ENCODE peak calls at places on chromosome 15, in ten cellular contexts. U, I, G, K, F, D, T, R, Y and C are unnamed samples.

GRCh38 chr15:67783303-67783702 is 42.0 kb upstream of the SKOR1 start:
- DNase-seq in U (no peak), I (no peak), G (no peak), K (no peak), F (peak), D (no peak), T (peak), R (no peak), Y (no peak), C (no peak)

GRCh38 chr15:25883860-25884259 is 20.7 kb upstream of the ATP10A start:
- DNase-seq in U (no peak), I (no peak), G (peak), K (peak), F (no peak), D (no peak), T (no peak), R (no peak), Y (no peak), C (peak)

GRCh38 chr15:78067328-78068241 is 9.9 kb downstream of the TBC1D2B start:
- DNase-seq in U (peak), I (no peak), G (peak), K (no peak), F (no peak), D (no peak), T (no peak), R (no peak), Y (no peak), C (no peak)

GRCh38 chr15:52493968-52494367 is 34.7 kb downstream of the MYO5A start:
- DNase-seq in U (no peak), I (no peak), G (peak), K (no peak), F (no peak), D (no peak), T (no peak), R (no peak), Y (no peak), C (no peak)

GRCh38 chr15:68829068-68829467 is 8.4 kb upstream of the ANP32A start:
- DNase-seq in U (no peak), I (no peak), G (no peak), K (no peak), F (no peak), D (no peak), T (no peak), R (no peak), Y (no peak), C (no peak)

GRCh38 chr15:25710184-25710583 is 152.9 kb downstream of the ATP10A start:
- DNase-seq in U (peak), I (no peak), G (no peak), K (no peak), F (peak), D (no peak), T (no peak), R (peak), Y (peak), C (no peak)

GRCh38 chr15:99361541-99362185 is 110.4 kb downstream of the LRRC28 start:
- DNase-seq in U (no peak), I (no peak), G (peak), K (no peak), F (no peak), D (no peak), T (no peak), R (no peak), Y (no peak), C (peak)

GRCh38 chr15:80780416-80781221 is 1.4 kb downstream of the CEMIP start:
- DNase-seq in U (peak), I (peak), G (no peak), K (no peak), F (peak), D (no peak), T (no peak), R (peak), Y (peak), C (peak)

GRCh38 chr15:79853492-79854328 is 43.1 kb downstream of the MTHFS start:
- DNase-seq in U (peak), I (peak), G (peak), K (peak), F (peak), D (peak), T (peak), R (peak), Y (no peak), C (peak)

GRCh38 chr15:46681901-46682300 is 1035.4 kb upstream of the SEMA6D start:
- DNase-seq in U (no peak), I (no peak), G (no peak), K (no peak), F (no peak), D (no peak), T (no peak), R (no peak), Y (no peak), C (no peak)

GRCh38 chr15:76170426-76170800 is 110.6 kb downstream of the TMEM266 start:
- DNase-seq in U (no peak), I (no peak), G (no peak), K (no peak), F (no peak), D (no peak), T (no peak), R (no peak), Y (no peak), C (no peak)

GRCh38 chr15:73127302-73127936 is 75.2 kb downstream of the NEO1 start:
- DNase-seq in U (no peak), I (no peak), G (no peak), K (no peak), F (no peak), D (peak), T (no peak), R (peak), Y (no peak), C (peak)

GRCh38 chr15:88243895-88244787 is 12.4 kb downstream of the NTRK3 start:
- DNase-seq in U (no peak), I (no peak), G (peak), K (no peak), F (no peak), D (peak), T (no peak), R (no peak), Y (no peak), C (peak)

GRCh38 chr15:60065951-60066350 is 61.8 kb downstream of the FOXB1 start:
- DNase-seq in U (no peak), I (no peak), G (no peak), K (no peak), F (no peak), D (no peak), T (no peak), R (no peak), Y (no peak), C (no peak)

GRCh38 chr15:51737538-51738305 is at the start of gene LYSMD2:
- DNase-seq in U (peak), I (peak), G (no peak), K (no peak), F (peak), D (no peak), T (peak), R (peak), Y (peak), C (peak)

GRCh38 chr15:100663066-100663465 is 60.7 kb downstream of the ASB7 start:
- DNase-seq in U (no peak), I (no peak), G (no peak), K (no peak), F (no peak), D (peak), T (no peak), R (no peak), Y (no peak), C (no peak)
- TF ChIP-seq CTCF in U (no peak), I (no peak), G (peak), K (peak), F (no peak), D (peak), T (no peak), R (peak), Y (no peak), C (peak)

GRCh38 chr15:57972801-57973311 is 92.7 kb downstream of the ALDH1A2 start:
- DNase-seq in U (no peak), I (no peak), G (no peak), K (no peak), F (no peak), D (no peak), T (no peak), R (no peak), Y (no peak), C (no peak)

GRCh38 chr15:57973534-57973933 is 92.0 kb downstream of the ALDH1A2 start:
- DNase-seq in U (no peak), I (no peak), G (no peak), K (no peak), F (no peak), D (no peak), T (no peak), R (no peak), Y (no peak), C (no peak)

GRCh38 chr15:57969355-57969754 is 96.2 kb downstream of the ALDH1A2 start:
- DNase-seq in U (no peak), I (no peak), G (no peak), K (no peak), F (no peak), D (no peak), T (no peak), R (no peak), Y (no peak), C (peak)
- TF ChIP-seq CTCF in U (no peak), I (no peak), G (no peak), K (peak), F (peak), D (no peak), T (no peak), R (peak), Y (no peak), C (peak)

GRCh38 chr15:93037341-93038063 is 51.5 kb downstream of the RGMA start:
- DNase-seq in U (no peak), I (peak), G (no peak), K (no peak), F (no peak), D (no peak), T (no peak), R (no peak), Y (peak), C (peak)
- TF ChIP-seq CTCF in U (no peak), I (no peak), G (no peak), K (peak), F (no peak), D (no peak), T (no peak), R (no peak), Y (no peak), C (peak)

GRCh38 chr15:33086500-33087141 is 107.9 kb downstream of the FMN1 start:
- DNase-seq in U (no peak), I (no peak), G (peak), K (no peak), F (no peak), D (peak), T (no peak), R (no peak), Y (no peak), C (peak)
- TF ChIP-seq CTCF in U (no peak), I (no peak), G (peak), K (peak), F (peak), D (peak), T (no peak), R (peak), Y (peak), C (peak)

GRCh38 chr15:53872410-53872809 is 105.8 kb upstream of the UNC13C start:
- DNase-seq in U (no peak), I (no peak), G (no peak), K (no peak), F (no peak), D (no peak), T (no peak), R (no peak), Y (no peak), C (no peak)

GRCh38 chr15:53869806-53870073 is 108.5 kb upstream of the UNC13C start:
- DNase-seq in U (no peak), I (no peak), G (no peak), K (no peak), F (no peak), D (no peak), T (no peak), R (no peak), Y (no peak), C (no peak)

GRCh38 chr15:53869044-53869805 is 109.0 kb upstream of the UNC13C start:
- DNase-seq in U (no peak), I (no peak), G (peak), K (no peak), F (no peak), D (no peak), T (no peak), R (peak), Y (no peak), C (no peak)
- TF ChIP-seq CTCF in U (no peak), I (no peak), G (peak), K (peak), F (no peak), D (no peak), T (no peak), R (peak), Y (no peak), C (peak)

DNA sequence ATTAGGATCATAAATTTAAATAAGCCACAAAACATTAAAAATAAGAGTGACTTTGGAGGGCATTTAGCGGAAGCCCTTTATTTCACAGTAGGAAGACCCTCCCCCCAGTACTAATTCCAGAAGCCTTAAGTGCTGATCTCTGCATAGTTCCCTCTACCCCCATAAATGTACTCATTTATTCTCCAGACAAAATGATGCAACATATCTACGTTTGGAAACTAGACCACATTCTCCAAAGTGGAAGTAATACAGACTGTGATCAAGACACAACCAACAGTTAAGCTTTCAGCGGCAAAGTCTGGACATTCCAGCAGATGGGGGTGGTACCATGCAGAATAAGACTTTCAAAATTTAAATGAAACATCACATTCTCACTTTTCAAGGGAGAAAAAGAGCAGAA is 44.8 kb upstream of the RPS17 start:
- DNase-seq in U (no peak), I (no peak), G (no peak), K (no peak), F (no peak), D (no peak), T (no peak), R (no peak), Y (no peak), C (peak)
- TF ChIP-seq CTCF in U (no peak), I (no peak), G (no peak), K (peak), F (no peak), D (no peak), T (no peak), R (no peak), Y (no peak), C (no peak)